ENCODE peak calls at places on chromosomes 5 and 9, in ten cellular contexts. L, Z, J, E, U, S, B, N, Y and K are unnamed samples.

GRCh38 chr5:108672639-108673038 is 75.1 kb upstream of the FER start:
- DNase-seq in L (no peak), Z (no peak), J (no peak), E (no peak), U (no peak), S (no peak), B (no peak), N (no peak), Y (no peak), K (no peak)

GRCh38 chr5:142396436-142396835 is 71.6 kb upstream of the SPRY4 start:
- DNase-seq in L (no peak), Z (no peak), J (no peak), E (no peak), U (no peak), S (no peak), B (no peak), N (no peak), Y (no peak), K (no peak)

GRCh38 chr5:35656721-35657120 is 39.1 kb downstream of the SPEF2 start:
- DNase-seq in L (no peak), Z (no peak), J (no peak), E (no peak), U (no peak), S (no peak), B (no peak), N (no peak), Y (peak; percentile 45), K (no peak)

GRCh38 chr9:127968717-127969383 is 11.9 kb downstream of the EEIG1 start:
- DNase-seq in L (no peak), Z (peak; percentile 75), J (no peak), E (peak; percentile 67), U (no peak), S (peak; percentile 71), B (peak; percentile 70), N (peak; percentile 67), Y (peak; percentile 97), K (no peak)

GRCh38 chr9:126722252-126722921 is 82.5 kb upstream of the ZBTB43 start:
- DNase-seq in L (peak; percentile 59), Z (peak; percentile 87), J (peak; percentile 89), E (no peak), U (peak; percentile 90), S (peak; percentile 71), B (peak; percentile 63), N (peak; percentile 36), Y (peak; percentile 77), K (peak; percentile 95)

GRCh38 chr9:93302586-93303257 is 118.8 kb downstream of the WNK2 start:
- DNase-seq in L (no peak), Z (peak; percentile 73), J (peak; percentile 86), E (peak; percentile 17), U (peak; percentile 76), S (peak; percentile 23), B (peak; percentile 45), N (peak; percentile 42), Y (peak; percentile 72), K (no peak)

GRCh38 chr9:61671276-61671973 is 481.6 kb downstream of the SPATA31A7 start:
- DNase-seq in L (no peak), Z (peak; percentile 51), J (no peak), E (no peak), U (peak; percentile 73), S (peak; percentile 7), B (no peak), N (no peak), Y (no peak), K (no peak)

GRCh38 chr5:128869970-128870747 is 95.1 kb upstream of the SLC27A6 start:
- DNase-seq in L (no peak), Z (no peak), J (no peak), E (no peak), U (no peak), S (no peak), B (no peak), N (no peak), Y (peak; percentile 23), K (no peak)

GRCh38 chr9:118223111-118223510 is 518.9 kb downstream of the TLR4 start:
- DNase-seq in L (no peak), Z (no peak), J (no peak), E (no peak), U (no peak), S (no peak), B (no peak), N (no peak), Y (no peak), K (no peak)

GRCh38 chr5:139898981-139899380 is 103.4 kb downstream of the PSD2 start:
- DNase-seq in L (no peak), Z (no peak), J (no peak), E (no peak), U (no peak), S (no peak), B (no peak), N (no peak), Y (no peak), K (no peak)

GRCh38 chr5:59193616-59194319 is 610.9 kb downstream of the RAB3C start:
- DNase-seq in L (no peak), Z (no peak), J (no peak), E (peak; percentile 65), U (no peak), S (peak; percentile 22), B (no peak), N (no peak), Y (peak; percentile 99), K (no peak)

GRCh38 chr5:5313081-5313736 is 109.3 kb upstream of the ICE1 start:
- DNase-seq in L (no peak), Z (no peak), J (no peak), E (no peak), U (no peak), S (no peak), B (no peak), N (no peak), Y (peak; percentile 50), K (no peak)

GRCh38 chr9:101376117-101376866 is 8.5 kb downstream of the BAAT start:
- DNase-seq in L (no peak), Z (no peak), J (no peak), E (no peak), U (no peak), S (peak; percentile 73), B (no peak), N (no peak), Y (peak; percentile 95), K (peak; percentile 32)

GRCh38 chr9:113219186-113219936 is 1.7 kb downstream of the FKBP15 start:
- DNase-seq in L (no peak), Z (no peak), J (peak; percentile 66), E (no peak), U (no peak), S (no peak), B (no peak), N (no peak), Y (no peak), K (no peak)

GRCh38 chr5:14757853-14758252 is 93.3 kb downstream of the OTULIN start:
- DNase-seq in L (no peak), Z (no peak), J (no peak), E (no peak), U (no peak), S (no peak), B (no peak), N (no peak), Y (no peak), K (no peak)

GRCh38 chr5:10593531-10594181 is 29.8 kb downstream of the ANKRD33B start:
- DNase-seq in L (no peak), Z (no peak), J (no peak), E (no peak), U (no peak), S (no peak), B (no peak), N (no peak), Y (no peak), K (no peak)

GRCh38 chr5:176596689-176597416 is 13.1 kb downstream of the GPRIN1 start:
- DNase-seq in L (no peak), Z (peak; percentile 76), J (peak; percentile 13), E (no peak), U (no peak), S (no peak), B (no peak), N (no peak), Y (peak; percentile 51), K (no peak)

GRCh38 chr5:43041669-43042175 is 1.6 kb upstream of the ANXA2R start:
- DNase-seq in L (no peak), Z (peak; percentile 83), J (peak; percentile 65), E (peak; percentile 82), U (peak; percentile 91), S (peak; percentile 59), B (peak; percentile 60), N (no peak), Y (peak; percentile 90), K (peak; percentile 36)
- H3K4me1 ChIP-seq in L (peaks cover 16% of the 10 kb centered on the region), Z (no peaks in the 10 kb centered on the region), J (peaks cover 30% of the 10 kb centered on the region), E (peaks cover 14% of the 10 kb centered on the region), U (no peaks in the 10 kb centered on the region), S (no peaks in the 10 kb centered on the region), B (peaks cover 13% of the 10 kb centered on the region), N (no peaks in the 10 kb centered on the region), Y (peaks cover 4% of the 10 kb centered on the region), K (peaks cover 11% of the 10 kb centered on the region)

GRCh38 chr5:95778713-95779426 is 43.7 kb downstream of the GLRX start:
- DNase-seq in L (no peak), Z (no peak), J (no peak), E (no peak), U (no peak), S (no peak), B (no peak), N (no peak), Y (no peak), K (no peak)
- H3K36me3 ChIP-seq in L (no peaks in the 10 kb centered on the region), Z (peaks cover 11% of the 10 kb centered on the region), J (no peaks in the 10 kb centered on the region), E (peaks cover 5% of the 10 kb centered on the region), U (no peaks in the 10 kb centered on the region), S (no peaks in the 10 kb centered on the region), B (no peaks in the 10 kb centered on the region), N (peaks cover under 1% of the 10 kb centered on the region), Y (peaks cover 10% of the 10 kb centered on the region), K (no peaks in the 10 kb centered on the region)

DNA sequence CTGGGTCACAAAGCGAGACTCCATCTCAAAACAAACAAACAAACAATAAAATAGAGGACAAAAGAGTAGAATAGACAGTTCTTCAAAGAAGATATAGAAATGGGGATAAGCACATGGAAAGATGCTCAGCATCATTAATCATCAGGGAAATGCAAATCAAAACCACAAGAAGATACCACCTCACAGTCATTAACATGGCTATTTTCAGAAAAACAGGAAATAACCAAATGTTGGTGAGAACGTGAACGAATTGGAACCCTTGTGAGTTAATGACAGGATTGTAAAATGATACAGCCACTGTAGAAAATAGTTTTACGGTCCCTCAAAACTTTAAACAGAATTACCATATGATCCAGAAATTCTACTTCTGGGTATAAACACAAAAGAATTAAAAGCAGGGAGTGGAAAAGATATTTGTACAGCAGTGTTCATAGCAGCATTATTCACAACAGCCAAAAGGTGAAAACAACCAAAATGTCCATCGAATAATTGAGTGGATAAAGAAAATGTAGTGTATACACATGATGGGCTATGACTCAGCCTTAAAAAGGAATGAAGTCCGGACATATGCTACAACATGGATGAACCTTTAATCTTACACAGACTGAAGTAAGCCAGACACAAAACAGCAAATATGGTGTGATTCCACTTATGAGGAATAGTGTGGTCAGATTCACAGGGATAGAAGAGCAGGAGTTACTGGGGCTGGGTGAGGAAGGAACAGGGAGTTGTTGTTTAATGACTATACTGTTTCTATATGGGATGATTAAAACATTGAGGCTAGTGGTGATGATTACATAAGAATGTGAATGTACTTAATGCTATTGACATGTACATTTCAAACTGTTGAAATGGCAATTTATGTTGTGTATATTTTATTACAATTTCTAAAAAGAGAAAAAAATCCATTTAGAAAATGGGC is 19.7 kb downstream of the OR2V2 start:
- DNase-seq in L (no peak), Z (no peak), J (peak; percentile 47), E (no peak), U (no peak), S (no peak), B (no peak), N (no peak), Y (no peak), K (no peak)
- H3K4me1 ChIP-seq in L (peaks cover 32% of the 10 kb centered on the region), Z (no peaks in the 10 kb centered on the region), J (peaks cover 81% of the 10 kb centered on the region), E (peaks cover 18% of the 10 kb centered on the region), U (no peaks in the 10 kb centered on the region), S (no peaks in the 10 kb centered on the region), B (peaks cover 5% of the 10 kb centered on the region), N (peaks cover 13% of the 10 kb centered on the region), Y (no peaks in the 10 kb centered on the region), K (peaks cover 14% of the 10 kb centered on the region)

GRCh38 chr9:114357911-114358328 is 28.3 kb downstream of the ORM2 start:
- DNase-seq in L (no peak), Z (peak; percentile 32), J (no peak), E (no peak), U (peak; percentile 55), S (no peak), B (no peak), N (no peak), Y (no peak), K (no peak)
- H3K36me3 ChIP-seq in L (peaks cover 74% of the 10 kb centered on the region), Z (peaks cover 22% of the 10 kb centered on the region), J (peaks cover 96% of the 10 kb centered on the region), E (no peaks in the 10 kb centered on the region), U (peaks cover 33% of the 10 kb centered on the region), S (no peaks in the 10 kb centered on the region), B (peaks cover 98% of the 10 kb centered on the region), N (no peaks in the 10 kb centered on the region), Y (peaks cover 19% of the 10 kb centered on the region), K (peaks cover 32% of the 10 kb centered on the region)